ENCODE peak calls at places on chromosome 9, in ten cellular contexts. R is AG04450; O is tibial artery; B is heart left ventricle; J is GM12878; Q is aorta; I is dorsolateral prefrontal cortex; F is right cardiac atrium; E is CD4-positive, alpha-beta T cell; L is astrocyte. D is an unnamed sample.

GRCh38 chr9:127035423-127035822 is 87.0 kb downstream of the ANGPTL2 start:
- DNase-seq in E (no peak), J (no peak), O (peak), R (no peak), Q (peak), F (peak), B (peak), L (no peak), I (no peak), D (no peak)

GRCh38 chr9:32413424-32413823 is 29.0 kb downstream of the ACO1 start:
- DNase-seq in J (no peak), O (no peak), F (no peak), E (no peak), R (no peak), Q (no peak), B (no peak), L (no peak), I (no peak), D (no peak)

GRCh38 chr9:89408628-89409101 is 89.2 kb downstream of the SEMA4D start:
- DNase-seq in J (no peak), I (peak), L (no peak), R (no peak), E (peak), O (no peak), F (peak), Q (no peak), B (no peak), D (peak)

GRCh38 chr9:91534374-91534773 is 110.7 kb upstream of the NFIL3 start:
- DNase-seq in F (no peak), O (no peak), L (peak), I (no peak), R (no peak), E (no peak), J (no peak), Q (no peak), B (no peak), D (no peak)

GRCh38 chr9:131276107-131276888 is at the start of gene FAM78A:
- DNase-seq in L (no peak), F (peak), Q (peak), O (peak), R (no peak), J (no peak), B (peak), I (no peak), E (no peak), D (no peak)

GRCh38 chr9:76868897-76869296 is 37.0 kb downstream of the PRUNE2 start:
- DNase-seq in I (no peak), E (no peak), R (no peak), J (no peak), Q (no peak), F (no peak), L (peak), O (no peak), B (no peak), D (no peak)

GRCh38 chr9:4762889-4763521 is 22.0 kb upstream of the AK3 start:
- DNase-seq in J (no peak), Q (peak), F (peak), R (no peak), L (no peak), E (no peak), I (no peak), O (peak), B (peak), D (no peak)

GRCh38 chr9:94984891-94985476 is 258.5 kb downstream of the AOPEP start:
- DNase-seq in Q (no peak), E (no peak), O (no peak), B (no peak), I (no peak), F (no peak), J (no peak), R (no peak), L (no peak), D (no peak)

GRCh38 chr9:135254176-135255032 is 166.9 kb downstream of the OLFM1 start:
- DNase-seq in B (no peak), F (no peak), I (no peak), L (no peak), E (no peak), O (no peak), J (no peak), Q (peak), R (no peak), D (no peak)

GRCh38 chr9:134837529-134837928 is 43.1 kb upstream of the FCN2 start:
- DNase-seq in E (no peak), L (peak), B (no peak), J (no peak), R (no peak), F (no peak), Q (no peak), I (no peak), O (no peak), D (no peak)

GRCh38 chr9:81879501-81879916 is 48.7 kb upstream of the SPATA31D4 start:
- DNase-seq in B (no peak), I (no peak), O (no peak), Q (no peak), L (no peak), J (no peak), F (no peak), E (no peak), R (no peak), D (peak)

GRCh38 chr9:94808926-94809700 is 82.6 kb downstream of the AOPEP start:
- DNase-seq in O (no peak), F (no peak), B (no peak), E (no peak), R (no peak), I (no peak), J (no peak), Q (no peak), L (peak), D (no peak)

GRCh38 chr9:124595743-124596142 is 88.5 kb upstream of the NR5A1 start:
- DNase-seq in Q (no peak), E (no peak), O (no peak), B (no peak), F (no peak), J (no peak), I (no peak), R (no peak), L (no peak), D (no peak)

GRCh38 chr9:124594673-124595072 is 87.5 kb upstream of the NR5A1 start:
- DNase-seq in R (no peak), O (no peak), I (no peak), B (no peak), Q (no peak), J (no peak), F (no peak), E (no peak), L (no peak), D (no peak)

GRCh38 chr9:124593080-124594058 is 86.2 kb upstream of the NR5A1 start:
- DNase-seq in O (no peak), J (no peak), L (no peak), F (no peak), R (no peak), E (no peak), Q (no peak), B (no peak), I (no peak), D (no peak)

GRCh38 chr9:124596172-124596839 is 89.1 kb upstream of the NR5A1 start:
- DNase-seq in B (no peak), J (no peak), E (no peak), I (no peak), Q (no peak), L (no peak), O (no peak), F (no peak), R (no peak), D (no peak)

GRCh38 chr9:124594215-124594614 is 87.0 kb upstream of the NR5A1 start:
- DNase-seq in L (no peak), I (no peak), B (no peak), O (no peak), Q (no peak), E (no peak), J (no peak), R (no peak), F (no peak), D (no peak)
- H3K27ac ChIP-seq in L (no peak), I (no peak), B (no peak), O (no peak), Q (no peak), E (no peak), J (peak), R (no peak), F (no peak), D (no peak)

DNA sequence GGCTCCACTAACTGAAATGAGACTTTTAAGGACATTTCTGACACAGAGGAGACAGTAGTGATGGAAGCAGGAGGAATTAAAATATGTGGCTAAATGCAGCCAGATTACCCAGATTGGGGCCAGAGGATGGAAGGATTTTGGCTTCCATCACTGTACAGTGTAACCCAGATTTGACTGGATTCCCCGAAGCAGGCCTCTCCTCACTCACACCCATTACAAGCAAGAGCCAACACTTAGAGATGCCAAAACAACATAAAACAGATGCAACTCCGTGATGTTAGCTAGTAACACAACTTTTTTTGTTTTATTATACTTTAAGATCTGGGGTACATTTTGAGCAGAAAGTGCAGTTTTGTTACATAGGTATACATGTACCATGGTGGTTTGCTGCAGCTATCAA is 17.7 kb downstream of the TEK start:
- DNase-seq in F (no peak), I (no peak), J (no peak), E (no peak), O (no peak), L (no peak), B (no peak), Q (no peak), R (no peak), D (no peak)
- H3K27ac ChIP-seq in F (no peak), I (no peak), J (no peak), E (no peak), O (no peak), L (no peak), B (no peak), Q (no peak), R (peak), D (no peak)

GRCh38 chr9:114849450-114849849 is 43.6 kb upstream of the TNFSF15 start:
- DNase-seq in L (peak), O (no peak), F (no peak), R (no peak), B (no peak), Q (no peak), J (no peak), I (no peak), E (no peak), D (no peak)

GRCh38 chr9:114853071-114853865 is 47.4 kb upstream of the TNFSF15 start:
- DNase-seq in B (no peak), J (no peak), I (no peak), O (no peak), R (no peak), E (no peak), L (no peak), Q (no peak), F (no peak), D (no peak)

GRCh38 chr9:114851301-114851700 is 45.5 kb upstream of the TNFSF15 start:
- DNase-seq in B (no peak), O (no peak), I (no peak), R (no peak), L (no peak), F (no peak), E (no peak), Q (no peak), J (no peak), D (no peak)

GRCh38 chr9:114852050-114852594 is 46.3 kb upstream of the TNFSF15 start:
- DNase-seq in L (peak), Q (no peak), E (no peak), O (no peak), R (peak), F (no peak), J (no peak), B (no peak), I (no peak), D (no peak)

GRCh38 chr9:114850871-114851270 is 45.0 kb upstream of the TNFSF15 start:
- DNase-seq in Q (no peak), E (no peak), R (no peak), F (no peak), L (peak), J (no peak), O (no peak), B (no peak), I (no peak), D (no peak)
- H3K27ac ChIP-seq in Q (no peak), E (no peak), R (no peak), F (no peak), L (no peak), J (no peak), O (no peak), B (no peak), I (no peak), D (no peak)

GRCh38 chr9:38687992-38688391 is 31.9 kb downstream of the FAM240B start:
- DNase-seq in Q (no peak), I (no peak), F (no peak), E (no peak), L (no peak), R (no peak), J (no peak), O (no peak), B (no peak), D (no peak)

GRCh38 chr9:38687389-38687842 is 32.5 kb downstream of the FAM240B start:
- DNase-seq in L (peak), F (peak), E (no peak), I (no peak), B (no peak), Q (peak), J (no peak), O (no peak), R (no peak), D (no peak)

GRCh38 chr9:38686923-38687322 is 33.0 kb downstream of the FAM240B start:
- DNase-seq in L (no peak), B (no peak), J (no peak), E (no peak), Q (no peak), I (no peak), R (no peak), F (no peak), O (no peak), D (no peak)

GRCh38 chr9:38690574-38690973 is 29.4 kb downstream of the FAM240B start:
- DNase-seq in Q (no peak), O (no peak), E (no peak), R (no peak), J (no peak), F (no peak), I (no peak), L (no peak), B (no peak), D (no peak)

DNA sequence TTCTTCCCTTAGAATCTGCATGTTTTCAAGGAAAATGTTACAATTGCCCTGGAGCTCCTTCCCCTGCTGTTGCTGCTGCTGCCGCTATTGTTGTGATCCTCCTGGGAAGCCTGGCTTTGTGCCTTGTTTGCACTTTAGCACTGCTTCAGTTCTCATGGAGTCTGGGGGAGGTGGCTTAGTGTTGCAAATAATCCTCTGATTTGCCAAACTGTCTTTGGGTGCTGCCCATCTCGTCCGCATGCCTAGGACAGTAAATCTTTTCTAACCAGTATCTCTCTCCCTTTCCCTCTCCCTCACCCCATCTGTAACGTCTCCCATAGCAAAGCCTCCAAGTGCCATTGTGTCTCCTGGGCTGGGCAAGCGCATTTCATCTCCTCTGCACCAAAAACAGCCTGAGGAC is 30.3 kb downstream of the FAM240B start:
- DNase-seq in R (no peak), Q (no peak), B (no peak), O (no peak), E (no peak), I (no peak), J (no peak), L (peak), F (no peak), D (peak)
- H3K27ac ChIP-seq in R (no peak), Q (no peak), B (no peak), O (no peak), E (no peak), I (peak), J (no peak), L (no peak), F (no peak), D (no peak)

GRCh38 chr9:109315480-109315879 is 5.4 kb downstream of the EPB41L4B start:
- DNase-seq in R (no peak), F (no peak), B (no peak), E (no peak), O (no peak), Q (no peak), L (no peak), J (no peak), I (no peak), D (no peak)
- H3K27ac ChIP-seq in R (no peak), F (no peak), B (no peak), E (no peak), O (no peak), Q (no peak), L (no peak), J (no peak), I (no peak), D (no peak)

GRCh38 chr9:130192600-130192999 is 20.4 kb downstream of the NCS1 start:
- DNase-seq in L (no peak), I (no peak), J (no peak), R (no peak), B (no peak), O (no peak), Q (no peak), F (peak), E (no peak), D (no peak)
- H3K27ac ChIP-seq in L (no peak), I (peak), J (no peak), R (no peak), B (no peak), O (peak), Q (no peak), F (no peak), E (no peak), D (no peak)

DNA sequence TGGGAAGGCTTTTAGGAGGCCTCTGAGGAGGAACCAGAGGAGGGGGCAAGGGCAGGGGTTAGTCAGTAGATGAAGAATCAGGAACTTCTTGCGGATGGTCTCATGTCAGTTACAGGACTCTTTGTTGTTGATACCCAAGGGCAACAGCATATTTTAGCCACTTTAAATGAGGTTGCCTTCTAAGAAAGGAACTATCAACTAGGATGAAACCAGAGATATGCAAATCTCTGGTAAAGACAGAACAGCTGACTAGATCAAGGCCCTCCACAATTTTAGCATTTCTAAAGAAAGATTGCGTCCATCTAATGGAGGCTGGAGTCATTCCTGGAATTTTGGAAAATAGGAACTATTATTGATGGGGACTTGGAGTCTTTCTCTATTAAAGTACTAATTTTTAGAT is 57.7 kb upstream of the KLF4 start:
- DNase-seq in L (no peak), J (no peak), F (no peak), I (no peak), O (no peak), E (no peak), R (no peak), B (no peak), Q (no peak), D (no peak)
- H3K27ac ChIP-seq in L (no peak), J (no peak), F (no peak), I (no peak), O (no peak), E (no peak), R (no peak), B (no peak), Q (no peak), D (no peak)

GRCh38 chr9:101398930-101399640 is 434 bp downstream of the ZNF189 start:
- DNase-seq in O (no peak), I (no peak), B (no peak), E (peak), J (no peak), R (no peak), L (no peak), F (peak), Q (no peak), D (peak)

GRCh38 chr9:101399641-101399965 is 952 bp downstream of the ZNF189 start:
- DNase-seq in O (no peak), E (no peak), I (no peak), F (no peak), J (no peak), Q (no peak), B (no peak), R (no peak), L (no peak), D (no peak)

GRCh38 chr9:101398335-101398929 is at the start of the genes MRPL50 and ZNF189:
- DNase-seq in E (peak), I (peak), L (peak), O (peak), J (peak), Q (peak), F (peak), B (peak), R (peak), D (peak)

GRCh38 chr9:101397746-101398334 is 578 bp downstream of the MRPL50 start:
- DNase-seq in B (no peak), R (no peak), O (no peak), Q (no peak), E (no peak), I (no peak), L (no peak), J (no peak), F (no peak), D (no peak)

GRCh38 chr9:101400120-101400519 is 1.5 kb downstream of the ZNF189 start:
- DNase-seq in O (no peak), L (no peak), Q (no peak), F (peak), B (peak), E (no peak), J (no peak), R (no peak), I (no peak), D (no peak)
- H3K27ac ChIP-seq in O (no peak), L (no peak), Q (no peak), F (no peak), B (peak), E (no peak), J (no peak), R (no peak), I (no peak), D (no peak)

GRCh38 chr9:72947987-72948465 is 4.8 kb downstream of the ALDH1A1 start:
- DNase-seq in R (no peak), J (no peak), I (no peak), O (no peak), B (no peak), E (no peak), F (no peak), Q (no peak), L (no peak), D (no peak)
- H3K27ac ChIP-seq in R (no peak), J (no peak), I (no peak), O (peak), B (no peak), E (no peak), F (no peak), Q (peak), L (no peak), D (no peak)

D was measured in SJSA1.